ENCODE peak calls at places on chromosomes 11 and 22, in ten cellular contexts. P is A549, Z is tibial artery, F is sigmoid colon, Q is cardiac muscle cell, R is AG04450, S is fibroblast of villous mesenchyme, D is fibroblast of lung, I is AG10803, W is neural progenitor cell. Y is an unnamed sample.

GRCh38 chr11:41878158-41878557 is 418.7 kb upstream of the LRRC4C start:
- DNase-seq in P (no peak), Z (no peak), F (no peak), Q (no peak), R (no peak), S (no peak), D (peak), I (peak), W (no peak), Y (peak)

GRCh38 chr11:103222801-103223200 is 113.6 kb downstream of the DYNC2H1 start:
- DNase-seq in P (no peak), Z (no peak), F (no peak), Q (peak), R (no peak), S (no peak), D (peak), I (no peak), W (no peak), Y (no peak)

GRCh38 chr11:92762175-92762574 is 207.3 kb upstream of the MTNR1B start:
- DNase-seq in P (no peak), Z (no peak), F (no peak), Q (no peak), R (no peak), S (no peak), D (no peak), I (no peak), W (no peak), Y (no peak)

GRCh38 chr11:8813658-8814057 is 97.3 kb upstream of the AKIP1 start:
- DNase-seq in P (peak), Z (peak), F (peak), Q (peak), R (peak), S (peak), D (peak), I (peak), W (peak), Y (peak)

GRCh38 chr11:84012171-84012826 is 726.1 kb upstream of the CCDC90B start:
- DNase-seq in P (no peak), Z (no peak), F (no peak), Q (no peak), R (no peak), S (peak), D (no peak), I (no peak), W (no peak), Y (no peak)

GRCh38 chr11:10494636-10495463 is 39.8 kb downstream of the AMPD3 start:
- DNase-seq in P (no peak), Z (peak), F (peak), Q (no peak), R (no peak), S (no peak), D (no peak), I (no peak), W (no peak), Y (no peak)

GRCh38 chr22:36419912-36420882 is 32.4 kb upstream of the MYH9 start:
- DNase-seq in P (no peak), Z (no peak), F (no peak), Q (no peak), R (no peak), S (peak), D (no peak), I (peak), W (no peak), Y (no peak)

GRCh38 chr11:122137081-122137793 is 21.2 kb upstream of the BLID start:
- DNase-seq in P (no peak), Z (no peak), F (no peak), Q (peak), R (peak), S (peak), D (peak), I (peak), W (no peak), Y (peak)

GRCh38 chr11:115607621-115608191 is 103.5 kb upstream of the CADM1 start:
- DNase-seq in P (no peak), Z (no peak), F (no peak), Q (peak), R (no peak), S (peak), D (peak), I (peak), W (peak), Y (no peak)

GRCh38 chr11:9821008-9821752 is 157.3 kb downstream of the SWAP70 start:
- DNase-seq in P (no peak), Z (no peak), F (no peak), Q (no peak), R (no peak), S (peak), D (peak), I (peak), W (no peak), Y (no peak)

GRCh38 chr22:30922151-30922611 is 46.4 kb downstream of the MORC2 start:
- DNase-seq in P (no peak), Z (peak), F (peak), Q (peak), R (no peak), S (peak), D (peak), I (peak), W (peak), Y (peak)

GRCh38 chr11:43941257-43941879 is 1.1 kb upstream of the C11orf96 start:
- DNase-seq in P (no peak), Z (no peak), F (peak), Q (peak), R (no peak), S (no peak), D (no peak), I (no peak), W (no peak), Y (peak)

GRCh38 chr11:43935131-43935979 is 7.1 kb upstream of the C11orf96 start:
- DNase-seq in P (no peak), Z (no peak), F (no peak), Q (no peak), R (no peak), S (no peak), D (no peak), I (no peak), W (no peak), Y (no peak)

GRCh38 chr11:43936081-43936480 is 6.4 kb upstream of the C11orf96 start:
- DNase-seq in P (no peak), Z (no peak), F (no peak), Q (no peak), R (no peak), S (no peak), D (no peak), I (no peak), W (no peak), Y (peak)

GRCh38 chr11:43934359-43935130 is 7.9 kb upstream of the C11orf96 start:
- DNase-seq in P (no peak), Z (no peak), F (no peak), Q (no peak), R (no peak), S (no peak), D (peak), I (no peak), W (no peak), Y (no peak)

DNA sequence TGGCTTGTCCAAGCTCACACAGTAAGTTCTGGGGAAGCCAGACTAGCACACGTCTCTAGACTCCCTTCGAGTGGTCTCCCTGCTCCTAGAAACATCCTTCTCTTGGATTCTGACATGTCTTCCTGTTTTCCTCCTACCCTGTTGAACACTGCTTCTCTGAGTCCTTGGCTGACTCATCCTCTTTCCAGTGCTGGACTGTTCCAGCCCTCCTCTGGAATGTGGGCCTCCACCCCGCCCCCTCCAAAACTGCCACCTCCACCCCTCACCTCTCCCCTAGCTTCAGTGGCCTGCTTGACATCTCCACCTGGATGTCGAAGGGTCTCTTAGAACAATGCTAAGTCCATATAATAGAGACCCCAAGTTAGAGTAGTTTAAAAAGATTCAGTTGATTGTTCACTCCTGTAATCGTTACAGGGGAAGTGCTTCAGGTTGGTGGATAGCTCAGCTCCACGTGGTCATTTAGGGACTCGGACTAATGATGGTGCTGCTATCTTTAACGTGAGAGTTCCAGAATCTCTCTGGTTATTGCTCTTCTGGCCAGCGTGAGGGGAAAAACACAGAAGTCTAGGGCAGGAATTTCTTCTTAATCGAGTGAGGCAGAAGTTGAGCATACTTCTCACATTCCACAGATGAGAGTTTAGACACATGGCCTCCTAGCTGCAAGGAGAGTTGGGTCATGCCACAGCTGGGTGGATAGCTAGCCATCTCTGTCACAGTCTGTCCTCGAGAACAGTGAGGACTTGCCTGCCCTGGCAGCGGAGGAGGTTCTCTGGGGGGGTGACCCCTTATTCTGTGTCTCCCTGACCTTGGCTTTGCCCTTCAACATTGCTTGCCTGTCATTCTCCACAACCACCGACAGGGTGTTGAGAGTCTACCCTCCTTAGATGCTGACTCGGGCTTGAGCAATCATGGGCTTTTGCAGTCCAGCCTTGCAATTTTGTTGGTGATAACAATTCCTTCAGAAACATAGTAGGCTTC is 4.7 kb upstream of the C11orf96 start:
- DNase-seq in P (peak), Z (no peak), F (no peak), Q (peak), R (no peak), S (peak), D (peak), I (peak), W (no peak), Y (peak)
- TF ChIP-seq CTCF in P (no peak), Z (no peak), F (no peak), Q (peak), R (peak), S (no peak), D (peak), I (peak), W (no peak), Y (peak)

GRCh38 chr11:73957654-73958361 is 7.0 kb downstream of the DNAJB13 start:
- DNase-seq in P (no peak), Z (peak), F (peak), Q (no peak), R (no peak), S (no peak), D (no peak), I (no peak), W (no peak), Y (no peak)

GRCh38 chr11:73961321-73961720 is 10.5 kb downstream of the DNAJB13 start:
- DNase-seq in P (no peak), Z (no peak), F (no peak), Q (no peak), R (no peak), S (no peak), D (peak), I (peak), W (no peak), Y (no peak)

GRCh38 chr11:73962097-73962705 is 11.4 kb downstream of the DNAJB13 start:
- DNase-seq in P (no peak), Z (no peak), F (no peak), Q (no peak), R (no peak), S (no peak), D (no peak), I (no peak), W (no peak), Y (no peak)

GRCh38 chr11:73958521-73959141 is 7.8 kb downstream of the DNAJB13 start:
- DNase-seq in P (no peak), Z (peak), F (no peak), Q (no peak), R (no peak), S (no peak), D (no peak), I (no peak), W (no peak), Y (no peak)

DNA sequence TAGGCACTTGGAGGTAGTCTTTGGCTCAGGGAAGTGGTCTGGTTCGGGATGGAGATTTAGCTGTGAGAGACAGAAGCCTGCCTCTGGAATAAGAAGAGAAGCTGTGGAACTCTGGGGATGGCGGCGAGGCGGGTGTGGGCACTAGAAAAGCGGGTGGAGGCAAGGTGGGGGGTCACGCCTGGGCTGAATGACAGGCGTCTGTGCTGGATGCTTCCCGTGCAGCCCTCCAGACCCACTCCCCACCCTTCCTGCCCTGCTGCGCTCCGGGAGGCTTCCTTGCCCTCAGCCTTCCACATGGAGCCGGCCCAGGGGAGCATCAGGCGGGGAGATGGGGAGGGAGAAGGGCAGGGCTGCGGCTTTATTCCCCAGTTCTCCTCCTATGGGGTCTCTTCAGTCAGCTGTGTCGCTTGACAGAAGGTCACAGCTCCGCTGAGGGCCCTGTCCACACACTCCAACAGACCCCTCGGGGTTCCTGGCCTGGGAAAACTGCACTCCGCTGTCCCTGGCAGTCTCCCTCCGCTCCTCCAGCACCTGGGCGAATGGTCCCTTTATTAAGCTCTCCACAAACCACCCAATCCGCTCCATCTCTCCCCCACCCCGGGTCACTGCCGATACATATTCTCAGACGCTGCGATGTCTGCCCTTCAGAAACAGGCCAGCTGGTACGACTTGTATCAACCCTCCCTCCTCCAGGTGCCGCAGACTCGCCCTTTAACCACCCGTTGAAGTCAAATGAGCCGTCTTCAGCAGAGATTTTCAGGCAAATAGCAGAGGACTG is 6.2 kb downstream of the DNAJB13 start:
- DNase-seq in P (no peak), Z (peak), F (peak), Q (no peak), R (no peak), S (no peak), D (no peak), I (no peak), W (no peak), Y (no peak)
- H3K4me3 ChIP-seq in P (no peak), Z (no peak), F (no peak), Q (no peak), R (no peak), S (no peak), D (no peak), I (no peak), W (no peak), Y (no peak)

DNA sequence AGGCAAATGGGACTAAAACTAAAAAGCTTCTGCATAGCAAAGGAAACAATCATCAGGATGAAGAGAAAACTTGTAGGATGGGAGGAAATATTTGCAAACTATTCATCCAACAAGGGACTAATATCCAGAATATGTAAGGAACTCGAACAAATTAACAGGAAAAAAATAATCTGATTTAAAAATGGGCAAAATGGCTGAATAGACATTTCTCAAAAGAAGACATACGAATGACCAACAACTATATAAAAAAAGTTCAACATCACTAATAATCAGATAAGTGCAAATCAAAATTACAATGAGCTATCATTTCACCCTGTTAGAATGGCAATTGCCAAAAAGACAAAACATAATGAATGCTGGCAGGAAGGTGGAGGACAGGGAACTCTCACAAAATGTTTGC is 12.0 kb downstream of the OR52E1 start:
- DNase-seq in P (no peak), Z (no peak), F (no peak), Q (no peak), R (no peak), S (no peak), D (no peak), I (no peak), W (no peak), Y (no peak)
- TF ChIP-seq CTCF in P (no peak), Z (no peak), F (no peak), Q (no peak), R (no peak), S (no peak), D (no peak), I (no peak), W (no peak), Y (no peak)

GRCh38 chr22:26894766-26895485 is 237.5 kb downstream of the MIAT start:
- DNase-seq in P (peak), Z (no peak), F (no peak), Q (peak), R (peak), S (peak), D (peak), I (peak), W (no peak), Y (peak)
- H3K4me3 ChIP-seq in P (no peak), Z (no peak), F (no peak), Q (no peak), R (no peak), S (no peak), D (no peak), I (no peak), W (no peak), Y (no peak)

DNA sequence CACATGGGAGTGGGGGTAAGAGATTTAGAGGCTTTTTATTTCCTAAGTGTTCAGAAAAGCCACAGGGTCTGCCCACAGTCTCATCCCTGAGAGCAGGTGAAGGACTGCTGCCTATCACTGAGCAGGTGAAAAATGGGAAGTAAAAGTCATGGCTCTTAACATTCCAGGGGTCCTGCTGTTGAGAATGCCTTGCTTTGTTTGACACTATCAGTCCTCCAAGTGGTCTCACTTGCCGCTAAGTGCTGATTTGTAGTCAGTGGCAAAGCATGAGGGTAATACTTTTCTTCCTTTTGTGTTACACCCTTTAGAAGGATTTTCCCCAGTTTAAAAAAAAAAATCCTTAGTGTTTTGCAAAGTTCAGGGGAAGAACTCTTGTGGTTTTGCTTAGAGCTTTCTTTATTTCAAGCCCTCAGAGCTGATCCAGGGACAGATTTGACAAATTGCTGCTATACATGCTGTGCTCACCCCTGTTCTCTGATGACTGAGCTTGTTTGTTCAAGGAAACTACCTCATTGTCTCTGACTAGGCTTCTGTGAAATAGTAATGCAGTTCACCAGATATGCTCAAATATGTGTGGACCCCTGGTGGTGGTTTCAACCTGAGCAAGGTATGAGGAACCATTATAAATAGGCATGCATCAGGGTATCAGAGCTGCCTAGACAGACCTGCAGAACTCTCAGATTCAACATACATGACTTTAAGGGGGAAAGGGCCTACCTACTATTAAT is 141.0 kb downstream of the ARHGAP42 start:
- DNase-seq in P (peak), Z (no peak), F (no peak), Q (peak), R (peak), S (peak), D (peak), I (no peak), W (peak), Y (peak)
- TF ChIP-seq CTCF in P (peak), Z (no peak), F (no peak), Q (peak), R (peak), S (no peak), D (peak), I (no peak), W (peak), Y (peak)

GRCh38 chr22:29695129-29695926 is 24.5 kb upstream of the CABP7 start:
- DNase-seq in P (no peak), Z (no peak), F (no peak), Q (no peak), R (no peak), S (no peak), D (no peak), I (no peak), W (no peak), Y (no peak)
- H3K4me3 ChIP-seq in P (no peak), Z (no peak), F (no peak), Q (no peak), R (no peak), S (no peak), D (no peak), I (no peak), W (no peak), Y (no peak)

Y was measured in cardiac fibroblast.